ENCODE peak calls at places on chromosomes 16 and 17, in four cellular contexts. J is left ventricle myocardium inferior, P is GM18507, U is H7. L is an unnamed sample.

GRCh38 chr16:11632455-11632921 is 35.8 kb upstream of the SNN start:
- DNase-seq in J (peak; percentile 38), P (no peak), U (peak; percentile 35), L (peak; percentile 68)

GRCh38 chr16:85391175-85391707 is 221.9 kb upstream of the GSE1 start:
- DNase-seq in J (no peak), P (no peak), U (no peak), L (peak; percentile 21)

GRCh38 chr16:56965149-56965938 is 3.6 kb downstream of the CETP start:
- DNase-seq in J (no peak), P (no peak), U (peak; percentile 20), L (no peak)

GRCh38 chr17:42541041-42541833 is 5.2 kb downstream of the NAGLU start:
- DNase-seq in J (no peak), P (no peak), U (no peak), L (no peak)

GRCh38 chr17:6936370-6937028 is 59.4 kb upstream of the ALOX12 start:
- DNase-seq in J (no peak), P (no peak), U (peak; percentile 34), L (peak; percentile 17)

GRCh38 chr17:26963163-26963503 is 330.8 kb upstream of the WSB1 start:
- DNase-seq in J (no peak), P (no peak), U (peak; percentile 3), L (no peak)

GRCh38 chr16:4724661-4725270 is 9.3 kb downstream of the ANKS3 start:
- DNase-seq in J (no peak), P (no peak), U (no peak), L (no peak)

GRCh38 chr17:66207936-66208335 is 16.0 kb upstream of the CEP112 start:
- DNase-seq in J (no peak), P (no peak), U (no peak), L (no peak)

GRCh38 chr17:82358467-82359350 is at the start of gene TEX19:
- DNase-seq in J (no peak), P (no peak), U (no peak), L (no peak)

GRCh38 chr17:75684924-75685323 is 17.8 kb downstream of the SAP30BP start:
- DNase-seq in J (no peak), P (no peak), U (no peak), L (no peak)

GRCh38 chr16:87584271-87584670 is 18.0 kb upstream of the JPH3 start:
- DNase-seq in J (no peak), P (no peak), U (no peak), L (peak; percentile 11)

GRCh38 chr16:23535901-23536300 is 21.2 kb downstream of the EARS2 start:
- DNase-seq in J (no peak), P (no peak), U (no peak), L (no peak)

GRCh38 chr17:78563189-78564145 is 13.7 kb downstream of the DNAH17 start:
- DNase-seq in J (peak; percentile 56), P (no peak), U (no peak), L (no peak)

GRCh38 chr17:14918540-14918939 is 346.6 kb downstream of the PMP22 start:
- DNase-seq in J (no peak), P (no peak), U (no peak), L (no peak)

L was measured in Right ventricle myocardium inferior.